ENCODE peak calls at places on chromosomes 4 and X, in seven cellular contexts. One of them, this sample, is unnamed. For H3K4me1, the result is how much of the 10 kb centered on the place peaks cover.

GRCh38 chr4:180059216-180059881 is 2183.9 kb upstream of the TENM3 start:
- DNase-seq in GM23338: peak
- DNase-seq in HCT116: no peak
- DNase-seq in stomach: no peak
- DNase-seq in esophagus squamous epithelium: no peak
- DNase-seq in CD4-positive, CD25-positive, alpha-beta regulatory T cell: no peak
- DNase-seq in prostate gland: no peak
- DNase-seq in this sample: no peak

GRCh38 chrX:1316527-1316926 is 20.1 kb upstream of the IL3RA start:
- DNase-seq in stomach: peak
- DNase-seq in HCT116: no peak
- DNase-seq in esophagus squamous epithelium: peak
- DNase-seq in prostate gland: no peak
- DNase-seq in CD4-positive, CD25-positive, alpha-beta regulatory T cell: no peak
- DNase-seq in GM23338: no peak
- DNase-seq in this sample: no peak

GRCh38 chrX:39675619-39676018 is 422.1 kb downstream of the BCOR start:
- DNase-seq in CD4-positive, CD25-positive, alpha-beta regulatory T cell: no peak
- DNase-seq in HCT116: no peak
- DNase-seq in esophagus squamous epithelium: no peak
- DNase-seq in prostate gland: no peak
- DNase-seq in stomach: no peak
- DNase-seq in GM23338: no peak
- DNase-seq in this sample: no peak

GRCh38 chr4:28926156-28926555 is 1794.0 kb upstream of the PCDH7 start:
- DNase-seq in GM23338: no peak
- DNase-seq in stomach: no peak
- DNase-seq in esophagus squamous epithelium: no peak
- DNase-seq in prostate gland: no peak
- DNase-seq in HCT116: no peak
- DNase-seq in CD4-positive, CD25-positive, alpha-beta regulatory T cell: no peak
- DNase-seq in this sample: no peak

GRCh38 chr4:10074767-10075105 is 41.9 kb downstream of the WDR1 start:
- DNase-seq in GM23338: peak
- DNase-seq in CD4-positive, CD25-positive, alpha-beta regulatory T cell: no peak
- DNase-seq in HCT116: no peak
- DNase-seq in esophagus squamous epithelium: no peak
- DNase-seq in prostate gland: no peak
- DNase-seq in stomach: peak
- DNase-seq in this sample: peak

GRCh38 chr4:16199132-16199531 is 27.1 kb downstream of the TAPT1 start:
- DNase-seq in stomach: no peak
- DNase-seq in CD4-positive, CD25-positive, alpha-beta regulatory T cell: no peak
- DNase-seq in prostate gland: no peak
- DNase-seq in esophagus squamous epithelium: no peak
- DNase-seq in GM23338: peak
- DNase-seq in HCT116: no peak
- DNase-seq in this sample: no peak

GRCh38 chr4:1177274-1178141 is 5.1 kb upstream of the SPON2 start:
- DNase-seq in prostate gland: no peak
- DNase-seq in stomach: peak
- DNase-seq in esophagus squamous epithelium: no peak
- DNase-seq in CD4-positive, CD25-positive, alpha-beta regulatory T cell: no peak
- DNase-seq in GM23338: no peak
- DNase-seq in HCT116: no peak
- DNase-seq in this sample: peak

GRCh38 chrX:15674514-15674898 is 9.9 kb upstream of the CLTRN start:
- DNase-seq in stomach: peak
- DNase-seq in CD4-positive, CD25-positive, alpha-beta regulatory T cell: no peak
- DNase-seq in esophagus squamous epithelium: no peak
- DNase-seq in prostate gland: peak
- DNase-seq in HCT116: peak
- DNase-seq in GM23338: peak
- DNase-seq in this sample: no peak

GRCh38 chrX:41045960-41046567 is 39.2 kb upstream of the USP9X start:
- DNase-seq in prostate gland: no peak
- DNase-seq in esophagus squamous epithelium: no peak
- DNase-seq in HCT116: no peak
- DNase-seq in stomach: no peak
- DNase-seq in GM23338: peak
- DNase-seq in CD4-positive, CD25-positive, alpha-beta regulatory T cell: no peak
- DNase-seq in this sample: no peak

GRCh38 chr4:150130953-150131352 is 52.7 kb downstream of the DCLK2 start:
- DNase-seq in CD4-positive, CD25-positive, alpha-beta regulatory T cell: no peak
- DNase-seq in stomach: no peak
- DNase-seq in esophagus squamous epithelium: no peak
- DNase-seq in GM23338: no peak
- DNase-seq in HCT116: no peak
- DNase-seq in prostate gland: no peak
- DNase-seq in this sample: no peak
- H3K4me1 ChIP-seq in CD4-positive, CD25-positive, alpha-beta regulatory T cell: under half
- H3K4me1 ChIP-seq in stomach: under half
- H3K4me1 ChIP-seq in esophagus squamous epithelium: under half
- H3K4me1 ChIP-seq in GM23338: under half
- H3K4me1 ChIP-seq in HCT116: under half
- H3K4me1 ChIP-seq in prostate gland: under half
- H3K4me1 ChIP-seq in this sample: under half

GRCh38 chr4:52202931-52203330 is 151.8 kb downstream of the SPATA18 start:
- DNase-seq in HCT116: no peak
- DNase-seq in stomach: no peak
- DNase-seq in esophagus squamous epithelium: no peak
- DNase-seq in GM23338: no peak
- DNase-seq in prostate gland: no peak
- DNase-seq in CD4-positive, CD25-positive, alpha-beta regulatory T cell: no peak
- DNase-seq in this sample: no peak

GRCh38 chr4:52201705-52202104 is 150.6 kb downstream of the SPATA18 start:
- DNase-seq in esophagus squamous epithelium: no peak
- DNase-seq in CD4-positive, CD25-positive, alpha-beta regulatory T cell: no peak
- DNase-seq in stomach: no peak
- DNase-seq in HCT116: no peak
- DNase-seq in prostate gland: no peak
- DNase-seq in GM23338: peak
- DNase-seq in this sample: no peak

GRCh38 chr4:52203351-52203750 is 152.2 kb downstream of the SPATA18 start:
- DNase-seq in GM23338: no peak
- DNase-seq in stomach: no peak
- DNase-seq in CD4-positive, CD25-positive, alpha-beta regulatory T cell: no peak
- DNase-seq in prostate gland: no peak
- DNase-seq in HCT116: no peak
- DNase-seq in esophagus squamous epithelium: no peak
- DNase-seq in this sample: no peak

GRCh38 chr4:52200339-52200725 is 149.2 kb downstream of the SPATA18 start:
- DNase-seq in GM23338: peak
- DNase-seq in esophagus squamous epithelium: no peak
- DNase-seq in stomach: no peak
- DNase-seq in CD4-positive, CD25-positive, alpha-beta regulatory T cell: no peak
- DNase-seq in prostate gland: no peak
- DNase-seq in HCT116: no peak
- DNase-seq in this sample: no peak

DNA sequence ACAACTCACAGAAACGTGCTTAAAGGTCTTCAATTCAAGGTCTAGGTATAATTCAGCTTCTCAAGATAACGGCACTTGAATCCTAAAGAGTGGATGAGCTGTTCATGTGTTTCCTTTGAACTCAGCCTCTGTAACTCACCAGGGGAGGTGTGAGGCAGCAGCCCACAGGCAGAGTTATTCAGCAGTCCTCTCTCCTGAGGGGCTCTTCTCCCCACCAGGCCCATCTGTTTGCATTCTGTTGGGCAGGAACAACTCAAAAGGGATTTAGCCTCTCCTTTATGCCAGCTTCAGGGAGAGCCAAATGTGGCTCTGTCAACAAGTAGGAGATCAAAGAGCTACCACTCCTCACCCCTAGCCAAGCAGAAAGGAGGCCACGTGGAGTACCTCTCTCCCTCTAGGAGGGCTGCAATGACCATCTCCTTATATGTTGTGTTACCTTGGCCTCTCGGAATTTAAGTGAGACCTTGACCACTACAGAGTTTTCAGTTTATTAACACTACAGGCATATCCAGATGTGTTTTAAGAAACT is 151.2 kb downstream of the SPATA18 start:
- DNase-seq in GM23338: peak
- DNase-seq in esophagus squamous epithelium: no peak
- DNase-seq in stomach: no peak
- DNase-seq in CD4-positive, CD25-positive, alpha-beta regulatory T cell: no peak
- DNase-seq in HCT116: no peak
- DNase-seq in prostate gland: no peak
- DNase-seq in this sample: no peak
- H3K4me1 ChIP-seq in GM23338: under half
- H3K4me1 ChIP-seq in esophagus squamous epithelium: under half
- H3K4me1 ChIP-seq in stomach: under half
- H3K4me1 ChIP-seq in CD4-positive, CD25-positive, alpha-beta regulatory T cell: under half
- H3K4me1 ChIP-seq in HCT116: under half
- H3K4me1 ChIP-seq in prostate gland: under half
- H3K4me1 ChIP-seq in this sample: under half

DNA sequence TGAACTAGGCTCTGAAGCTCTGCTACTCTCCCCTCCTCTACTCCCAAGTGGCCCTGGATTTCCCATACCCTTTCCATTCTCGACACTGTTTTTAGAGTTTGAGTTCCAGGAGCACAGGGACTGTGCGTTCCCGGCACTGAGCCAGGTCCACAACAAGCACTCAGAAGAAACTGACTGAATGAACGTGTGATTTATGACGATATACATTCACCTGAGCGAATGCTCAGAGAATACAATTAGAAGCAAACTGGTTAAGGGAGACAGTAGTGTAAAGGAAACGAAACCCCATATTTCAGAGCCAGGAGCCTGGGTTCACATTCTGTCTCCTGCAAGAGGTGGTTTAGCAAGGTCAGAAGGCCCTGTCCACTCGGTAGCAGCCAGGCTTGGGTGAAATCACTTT is 1.4 kb upstream of the KIAA0232 start:
- DNase-seq in prostate gland: peak
- DNase-seq in HCT116: no peak
- DNase-seq in esophagus squamous epithelium: no peak
- DNase-seq in stomach: no peak
- DNase-seq in CD4-positive, CD25-positive, alpha-beta regulatory T cell: no peak
- DNase-seq in GM23338: no peak
- DNase-seq in this sample: no peak
- H3K4me1 ChIP-seq in prostate gland: under half
- H3K4me1 ChIP-seq in HCT116: under half
- H3K4me1 ChIP-seq in esophagus squamous epithelium: under half
- H3K4me1 ChIP-seq in stomach: under half
- H3K4me1 ChIP-seq in CD4-positive, CD25-positive, alpha-beta regulatory T cell: under half
- H3K4me1 ChIP-seq in GM23338: under half
- H3K4me1 ChIP-seq in this sample: half or more

GRCh38 chr4:128525387-128525786 is 237.8 kb upstream of the PGRMC2 start:
- DNase-seq in esophagus squamous epithelium: no peak
- DNase-seq in HCT116: no peak
- DNase-seq in GM23338: no peak
- DNase-seq in CD4-positive, CD25-positive, alpha-beta regulatory T cell: no peak
- DNase-seq in prostate gland: no peak
- DNase-seq in stomach: no peak
- DNase-seq in this sample: no peak

GRCh38 chr4:128528177-128528576 is 240.6 kb upstream of the PGRMC2 start:
- DNase-seq in stomach: no peak
- DNase-seq in GM23338: no peak
- DNase-seq in esophagus squamous epithelium: no peak
- DNase-seq in HCT116: no peak
- DNase-seq in prostate gland: no peak
- DNase-seq in CD4-positive, CD25-positive, alpha-beta regulatory T cell: no peak
- DNase-seq in this sample: no peak

GRCh38 chr4:128528793-128529553 is 241.4 kb upstream of the PGRMC2 start:
- DNase-seq in GM23338: peak
- DNase-seq in CD4-positive, CD25-positive, alpha-beta regulatory T cell: no peak
- DNase-seq in esophagus squamous epithelium: no peak
- DNase-seq in HCT116: peak
- DNase-seq in prostate gland: no peak
- DNase-seq in stomach: no peak
- DNase-seq in this sample: no peak

GRCh38 chr4:128525939-128526630 is 238.5 kb upstream of the PGRMC2 start:
- DNase-seq in esophagus squamous epithelium: no peak
- DNase-seq in stomach: no peak
- DNase-seq in prostate gland: peak
- DNase-seq in GM23338: no peak
- DNase-seq in CD4-positive, CD25-positive, alpha-beta regulatory T cell: no peak
- DNase-seq in HCT116: no peak
- DNase-seq in this sample: no peak

GRCh38 chr4:128527356-128527755 is 239.7 kb upstream of the PGRMC2 start:
- DNase-seq in stomach: no peak
- DNase-seq in esophagus squamous epithelium: no peak
- DNase-seq in CD4-positive, CD25-positive, alpha-beta regulatory T cell: no peak
- DNase-seq in HCT116: no peak
- DNase-seq in GM23338: no peak
- DNase-seq in prostate gland: no peak
- DNase-seq in this sample: no peak
- H3K4me1 ChIP-seq in stomach: under half
- H3K4me1 ChIP-seq in esophagus squamous epithelium: under half
- H3K4me1 ChIP-seq in CD4-positive, CD25-positive, alpha-beta regulatory T cell: under half
- H3K4me1 ChIP-seq in HCT116: half or more
- H3K4me1 ChIP-seq in GM23338: under half
- H3K4me1 ChIP-seq in prostate gland: under half
- H3K4me1 ChIP-seq in this sample: under half

DNA sequence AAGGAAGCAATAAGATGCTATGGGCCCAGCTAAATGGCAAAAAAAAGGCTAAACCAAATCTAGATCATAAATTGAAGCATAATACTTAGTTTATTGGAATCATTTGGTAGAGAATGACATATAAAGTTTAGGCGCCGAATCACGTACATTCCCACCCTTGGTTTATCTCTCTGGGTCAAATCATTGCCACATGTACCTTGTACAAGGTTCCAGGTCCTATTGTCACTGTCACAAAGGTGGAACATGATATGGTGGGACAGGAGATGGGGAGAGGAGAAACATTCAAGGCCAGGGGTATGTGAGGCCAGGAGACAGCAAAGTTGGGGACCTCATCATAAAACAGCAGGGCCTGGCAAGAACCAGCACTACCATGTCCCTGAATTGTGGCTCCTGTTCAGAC is 13.4 kb downstream of the MAML3 start:
- DNase-seq in GM23338: no peak
- DNase-seq in CD4-positive, CD25-positive, alpha-beta regulatory T cell: no peak
- DNase-seq in prostate gland: peak
- DNase-seq in HCT116: no peak
- DNase-seq in esophagus squamous epithelium: no peak
- DNase-seq in stomach: no peak
- DNase-seq in this sample: no peak
- H3K4me1 ChIP-seq in GM23338: under half
- H3K4me1 ChIP-seq in CD4-positive, CD25-positive, alpha-beta regulatory T cell: under half
- H3K4me1 ChIP-seq in prostate gland: under half
- H3K4me1 ChIP-seq in HCT116: under half
- H3K4me1 ChIP-seq in esophagus squamous epithelium: under half
- H3K4me1 ChIP-seq in stomach: under half
- H3K4me1 ChIP-seq in this sample: under half